ENCODE peak calls at places on chromosomes 16 and 17, in seven cellular contexts. H is T-helper 1 cell; N is activated CD4-positive, alpha-beta T cell treated with anti-CD3 and anti-CD28 coated beads for 48 hours; C is B cell; D is GM23248; M is colonic mucosa; I is ascending aorta. Q is an unnamed sample.

GRCh38 chr16:70432800-70433455 is 6.0 kb downstream of the ST3GAL2 start:
- DNase-seq in N (no peak), M (no peak), D (peak; percentile 32), C (no peak), H (no peak), I (no peak), Q (no peak)

GRCh38 chr17:49016775-49017463 is 19.7 kb downstream of the IGF2BP1 start:
- DNase-seq in H (no peak), D (peak; percentile 90), N (no peak), C (no peak), I (no peak), M (peak; percentile 44), Q (no peak)

GRCh38 chr16:8812162-8812843 is 14.7 kb downstream of the PMM2 start:
- DNase-seq in N (no peak), M (no peak), D (no peak), I (no peak), C (no peak), H (no peak), Q (no peak)

GRCh38 chr16:81755915-81756644 is 23.0 kb upstream of the PLCG2 start:
- DNase-seq in I (no peak), M (no peak), N (no peak), C (no peak), D (no peak), H (no peak), Q (no peak)

GRCh38 chr17:39152134-39152884 is 872 bp upstream of the PLXDC1 start:
- DNase-seq in M (peak; percentile 40), I (no peak), N (peak; percentile 45), C (no peak), H (no peak), D (no peak), Q (no peak)

GRCh38 chr16:88943131-88943664 is 33.8 kb downstream of the CBFA2T3 start:
- DNase-seq in M (no peak), I (no peak), N (no peak), H (no peak), D (no peak), C (no peak), Q (no peak)

GRCh38 chr17:8253801-8254200 is 4.7 kb downstream of the PFAS start:
- DNase-seq in I (no peak), D (no peak), N (no peak), H (no peak), C (no peak), M (peak; percentile 27), Q (no peak)

GRCh38 chr16:63596716-63597115 is 1525.1 kb downstream of the CDH11 start:
- DNase-seq in C (no peak), H (no peak), D (no peak), I (no peak), N (no peak), M (no peak), Q (no peak)

GRCh38 chr17:67212231-67212630 is 32.8 kb downstream of the HELZ start:
- DNase-seq in I (no peak), H (no peak), M (no peak), C (no peak), N (no peak), D (peak; percentile 63), Q (no peak)

GRCh38 chr17:75096082-75096625 is 8.4 kb downstream of the SLC16A5 start:
- DNase-seq in I (peak; percentile 76), H (no peak), M (peak; percentile 89), D (peak; percentile 74), N (no peak), C (no peak), Q (no peak)

GRCh38 chr17:978110-979093 is 1.2 kb downstream of the NXN start:
- DNase-seq in I (no peak), N (no peak), H (no peak), D (peak; percentile 59), C (no peak), M (no peak), Q (no peak)

GRCh38 chr16:78461087-78461486 is 361.6 kb downstream of the WWOX start:
- DNase-seq in I (no peak), D (no peak), C (no peak), M (peak; percentile 26), H (no peak), N (no peak), Q (no peak)

GRCh38 chr17:64025732-64026294 is 5.4 kb upstream of the ICAM2 start:
- DNase-seq in N (peak; percentile 92), D (peak; percentile 78), H (peak; percentile 93), M (peak; percentile 79), I (peak; percentile 87), C (peak; percentile 92), Q (peak; percentile 91)

GRCh38 chr16:72198021-72198420 is 26.1 kb upstream of the PMFBP1 start:
- DNase-seq in C (no peak), M (no peak), D (peak; percentile 91), N (no peak), I (no peak), H (no peak), Q (no peak)

GRCh38 chr17:28878981-28879380 is 18.6 kb downstream of the FLOT2 start:
- DNase-seq in I (no peak), M (peak; percentile 36), D (peak; percentile 42), H (no peak), C (no peak), N (peak; percentile 31), Q (no peak)

GRCh38 chr16:31700530-31701388 is 172.8 kb upstream of the ZNF267 start:
- DNase-seq in N (peak; percentile 91), C (peak; percentile 87), H (peak; percentile 71), M (peak; percentile 95), I (peak; percentile 85), D (peak; percentile 36), Q (peak; percentile 81)